ENCODE peak calls at places on chromosomes 5 and 9, in seven cellular contexts. R is fibroblast of the aortic adventitia, V is SK-N-SH, A is Caco-2, K is choroid plexus epithelial cell, C is epithelial cell of proximal tubule, U is brain microvascular endothelial cell. L is an unnamed sample.

GRCh38 chr5:12023614-12024241 is 119.5 kb upstream of the CTNND2 start:
- DNase-seq in A (peak; percentile 42), U (peak; percentile 18), R (peak; percentile 38), V (peak; percentile 6), K (peak; percentile 62), C (no peak), L (peak; percentile 30)

GRCh38 chr5:151345808-151346478 is 1.4 kb downstream of the SLC36A2 start:
- DNase-seq in A (no peak), V (no peak), K (peak; percentile 33), U (peak; percentile 7), C (peak; percentile 57), R (peak; percentile 22), L (peak; percentile 15)

GRCh38 chr5:31995011-31995410 is 179.1 kb downstream of the GOLPH3 start:
- DNase-seq in A (no peak), K (no peak), U (no peak), C (no peak), R (no peak), V (no peak), L (no peak)

GRCh38 chr9:23829580-23830458 is 3.8 kb upstream of the ELAVL2 start:
- DNase-seq in U (no peak), V (no peak), K (peak; percentile 14), C (no peak), A (no peak), R (peak; percentile 20), L (no peak)

GRCh38 chr5:56816546-56817081 is 1.3 kb downstream of the MAP3K1 start:
- DNase-seq in K (peak; percentile 58), A (peak; percentile 66), V (peak; percentile 63), C (no peak), R (peak; percentile 43), U (peak; percentile 47), L (no peak)

GRCh38 chr9:92737611-92738299 is 26.9 kb downstream of the BICD2 start:
- DNase-seq in K (no peak), V (no peak), U (no peak), C (no peak), A (no peak), R (no peak), L (no peak)

GRCh38 chr5:58458851-58459275 is 1.0 kb downstream of the PLK2 start:
- DNase-seq in R (no peak), V (peak; percentile 2), C (no peak), A (peak; percentile 10), K (no peak), U (no peak), L (no peak)

GRCh38 chr9:22447607-22448305 is 1.1 kb downstream of the DMRTA1 start:
- DNase-seq in U (no peak), A (no peak), R (peak; percentile 1), C (no peak), V (no peak), K (peak; percentile 13), L (no peak)

GRCh38 chr5:126852916-126853315 is 76.0 kb downstream of the LMNB1 start:
- DNase-seq in A (no peak), K (no peak), V (no peak), U (no peak), R (no peak), C (no peak), L (no peak)

GRCh38 chr5:65478336-65478735 is 3.4 kb downstream of the ADAMTS6 start:
- DNase-seq in A (no peak), R (peak; percentile 21), V (no peak), K (peak; percentile 22), C (no peak), U (peak; percentile 20), L (no peak)

GRCh38 chr5:10233505-10233904 is 16.2 kb downstream of the ATPSCKMT start:
- DNase-seq in V (peak; percentile 74), K (peak; percentile 97), R (peak; percentile 88), A (peak; percentile 71), C (no peak), U (peak; percentile 98), L (peak; percentile 21)

GRCh38 chr5:107513337-107514125 is 157.2 kb downstream of the EFNA5 start:
- DNase-seq in V (no peak), K (peak; percentile 21), R (no peak), U (no peak), A (no peak), C (no peak), L (no peak)

GRCh38 chr5:2563046-2563445 is 188.4 kb downstream of the IRX2 start:
- DNase-seq in C (no peak), R (no peak), K (no peak), V (peak; percentile 11), U (no peak), A (no peak), L (no peak)

GRCh38 chr5:154677921-154678320 is 77.3 kb upstream of the LARP1 start:
- DNase-seq in V (no peak), A (no peak), K (peak; percentile 50), C (no peak), U (no peak), R (no peak), L (no peak)

GRCh38 chr9:4762889-4763521 is 22.0 kb upstream of the AK3 start:
- DNase-seq in K (peak; percentile 60), R (no peak), A (no peak), U (peak; percentile 20), V (peak; percentile 16), C (no peak), L (no peak)

GRCh38 chr9:4292781-4293180 is 7.1 kb downstream of the GLIS3 start:
- DNase-seq in R (peak; percentile 46), U (no peak), V (no peak), A (no peak), K (peak; percentile 54), C (no peak), L (no peak)

GRCh38 chr5:108531367-108532211 is 149.7 kb upstream of the FBXL17 start:
- DNase-seq in C (no peak), U (peak; percentile 73), A (peak; percentile 72), K (peak; percentile 82), R (peak; percentile 57), V (no peak), L (peak; percentile 23)

GRCh38 chr5:168295574-168296201 is 4.2 kb downstream of the WWC1 start:
- DNase-seq in U (peak; percentile 56), V (peak; percentile 41), C (no peak), K (peak; percentile 85), A (peak; percentile 74), R (peak; percentile 63), L (no peak)
- TF ChIP-seq CTCF in U (peak; percentile 80), V (peak; percentile 68), C (peak; percentile 73), K (peak; percentile 81), A (peak; percentile 61), R (peak; percentile 67), L (peak; percentile 68)

GRCh38 chr5:35884125-35884788 is 27.6 kb downstream of the IL7R start:
- DNase-seq in C (peak; percentile 70), R (peak; percentile 64), A (no peak), K (peak; percentile 83), V (no peak), U (peak; percentile 70), L (no peak)
- TF ChIP-seq CTCF in C (no peak), R (no peak), A (no peak), K (no peak), V (no peak), U (no peak), L (no peak)

GRCh38 chr9:101226803-101227202 is 158.0 kb downstream of the BAAT start:
- DNase-seq in K (no peak), U (no peak), R (no peak), V (no peak), A (peak; percentile 18), C (no peak), L (no peak)
- TF ChIP-seq CTCF in K (no peak), U (no peak), R (no peak), V (no peak), A (peak; percentile 3), C (no peak), L (no peak)

DNA sequence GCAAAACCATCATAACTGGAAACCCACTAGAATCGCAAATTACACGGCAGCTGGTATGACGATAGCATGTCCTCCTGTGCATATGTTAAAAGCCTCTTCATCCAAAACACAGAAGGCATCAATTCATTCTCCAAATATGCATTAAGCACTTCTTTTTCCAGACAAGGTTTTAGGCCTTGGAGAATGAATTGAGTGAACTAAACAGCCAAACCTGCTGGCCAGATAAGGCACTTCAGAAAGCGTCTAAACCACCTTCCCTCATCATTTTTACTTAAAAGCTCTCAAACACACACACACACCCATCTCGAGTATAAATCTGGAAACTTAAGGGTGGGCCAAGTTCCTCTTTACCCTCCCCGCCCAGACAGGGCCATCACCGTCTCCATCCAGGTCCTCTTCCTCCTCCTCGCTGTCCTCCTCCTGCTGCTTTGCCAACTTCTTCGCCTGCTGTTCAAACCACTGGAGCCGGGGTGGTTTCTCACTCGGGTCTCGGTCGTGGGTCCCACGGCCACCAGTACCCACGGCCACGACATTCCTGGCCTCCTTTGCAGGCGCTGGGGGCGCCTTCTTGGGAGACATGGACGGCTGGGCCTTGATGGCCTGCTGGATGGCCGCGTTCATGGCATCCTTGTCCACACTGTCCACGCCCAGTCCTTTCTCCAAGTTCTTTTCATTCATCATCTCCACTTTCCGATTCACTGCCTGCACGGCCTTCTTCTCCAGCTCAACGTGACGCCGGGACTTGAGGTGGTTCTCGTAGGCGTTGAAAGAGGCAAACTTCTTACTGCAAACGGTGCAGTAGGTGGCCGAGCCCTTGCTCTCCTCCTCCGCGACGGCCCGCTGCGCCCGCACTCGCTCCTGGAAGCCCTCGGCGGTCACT is 696 bp downstream of the ZNF622 start:
- DNase-seq in U (no peak), R (peak; percentile 19), A (no peak), K (peak; percentile 36), C (no peak), V (no peak), L (no peak)
- TF ChIP-seq CTCF in U (peak; percentile 20), R (peak; percentile 28), A (no peak), K (peak; percentile 7), C (peak; percentile 23), V (no peak), L (peak; percentile 11)

GRCh38 chr9:136784997-136785361 is 6.2 kb upstream of the TMEM141 start:
- DNase-seq in A (peak; percentile 79), U (no peak), C (no peak), R (no peak), K (no peak), V (no peak), L (no peak)

GRCh38 chr9:136786451-136786850 is 4.7 kb upstream of the TMEM141 start:
- DNase-seq in C (no peak), V (no peak), R (no peak), K (no peak), A (no peak), U (no peak), L (no peak)

GRCh38 chr9:136782452-136782851 is 8.7 kb upstream of the TMEM141 start:
- DNase-seq in R (no peak), A (no peak), C (no peak), U (no peak), V (no peak), K (no peak), L (no peak)

GRCh38 chr9:136785956-136786355 is 5.2 kb upstream of the TMEM141 start:
- DNase-seq in V (no peak), A (no peak), U (no peak), C (no peak), R (no peak), K (no peak), L (no peak)

GRCh38 chr9:136784249-136784996 is 6.7 kb upstream of the TMEM141 start:
- DNase-seq in K (no peak), A (peak; percentile 62), V (peak; percentile 60), U (no peak), R (peak; percentile 57), C (no peak), L (no peak)
- TF ChIP-seq CTCF in K (peak; percentile 33), A (no peak), V (peak; percentile 63), U (peak; percentile 38), R (peak; percentile 31), C (peak; percentile 34), L (peak; percentile 12)

GRCh38 chr9:100131875-100132430 is 32.9 kb downstream of the INVS start:
- DNase-seq in K (no peak), A (no peak), V (no peak), U (no peak), R (no peak), C (no peak), L (no peak)
- TF ChIP-seq CTCF in K (no peak), A (no peak), V (no peak), U (no peak), R (no peak), C (no peak), L (no peak)